ENCODE peak calls at places on chromosomes 6 and 20, in eight cellular contexts. A is left cardiac atrium; N is RCC 7860; J is Calu3; Q is CD8-positive, alpha-beta memory T cell; C is stimulated activated CD8-positive, alpha-beta memory T cell treated with anti-CD3 and anti-CD28 coated beads, Interleukin-4, amount 100 ng/mL, for 1 hour; T is iPS-NIHi11; V is GM12878. L is an unnamed sample.
A peak's percentile ranks its signal among the peaks of the same experiment; 100 is the strongest.

GRCh38 chr20:45965169-45966002 is 6.6 kb downstream of the ZNF335 start:
- DNase-seq in Q (no peak), A (no peak), J (no peak), C (no peak), V (no peak), N (no peak), T (no peak), L (no peak)

GRCh38 chr20:46023148-46023484 is 5.9 kb upstream of the SLC12A5 start:
- DNase-seq in Q (no peak), J (no peak), N (no peak), A (no peak), C (no peak), V (no peak), T (no peak), L (no peak)

GRCh38 chr6:2141644-2142290 is 103.6 kb downstream of the GMDS start:
- DNase-seq in J (no peak), Q (no peak), T (no peak), V (no peak), A (no peak), C (no peak), N (no peak), L (no peak)

GRCh38 chr6:93678841-93679454 is 259.6 kb upstream of the EPHA7 start:
- DNase-seq in J (no peak), T (no peak), C (no peak), V (no peak), N (no peak), A (no peak), Q (no peak), L (peak; percentile 13)

GRCh38 chr20:6704132-6704861 is 63.2 kb upstream of the BMP2 start:
- DNase-seq in J (peak; percentile 35), C (no peak), N (peak; percentile 94), V (no peak), T (no peak), A (no peak), Q (no peak), L (peak; percentile 99)

GRCh38 chr6:87702589-87702945 is 534 bp upstream of the AKIRIN2 start:
- DNase-seq in N (peak; percentile 58), J (no peak), C (no peak), Q (no peak), T (peak; percentile 39), V (no peak), A (no peak), L (peak; percentile 89)

GRCh38 chr6:166760288-166760687 is 133.2 kb upstream of the RPS6KA2 start:
- DNase-seq in C (no peak), N (no peak), V (no peak), Q (peak; percentile 33), J (no peak), A (no peak), T (no peak), L (no peak)

GRCh38 chr6:168648240-168648639 is 207.3 kb downstream of the SMOC2 start:
- DNase-seq in J (peak; percentile 79), A (no peak), V (no peak), T (peak; percentile 55), C (no peak), Q (no peak), N (no peak), L (no peak)

GRCh38 chr20:52586697-52587096 is 385.5 kb upstream of the TSHZ2 start:
- DNase-seq in T (no peak), C (no peak), Q (no peak), A (no peak), V (no peak), N (no peak), J (no peak), L (no peak)

GRCh38 chr20:44187054-44187762 is at the start of gene JPH2:
- DNase-seq in N (peak; percentile 63), Q (no peak), J (peak; percentile 44), C (no peak), A (peak; percentile 66), T (peak; percentile 66), V (no peak), L (peak; percentile 52)

GRCh38 chr6:38192486-38192885 is 373.0 kb downstream of the ZFAND3 start:
- DNase-seq in Q (no peak), N (no peak), J (no peak), C (no peak), V (no peak), A (no peak), T (no peak), L (no peak)

GRCh38 chr6:4185846-4186245 is 50.5 kb upstream of the ECI2 start:
- DNase-seq in Q (no peak), C (no peak), V (no peak), T (no peak), J (no peak), N (no peak), A (no peak), L (no peak)

GRCh38 chr6:17289491-17290106 is 8.4 kb downstream of the RBM24 start:
- DNase-seq in Q (no peak), J (no peak), A (peak; percentile 72), T (no peak), C (no peak), N (no peak), V (no peak), L (no peak)

GRCh38 chr20:16317445-16318362 is 255.5 kb downstream of the KIF16B start:
- DNase-seq in A (no peak), Q (no peak), T (no peak), N (no peak), V (peak; percentile 63), C (no peak), J (no peak), L (no peak)

GRCh38 chr6:5279891-5280338 is 18.6 kb downstream of the FARS2 start:
- DNase-seq in V (no peak), T (no peak), J (no peak), Q (no peak), C (no peak), A (no peak), N (no peak), L (no peak)

GRCh38 chr20:48186915-48187314 is 401.6 kb upstream of the SULF2 start:
- DNase-seq in Q (no peak), C (no peak), T (no peak), A (no peak), N (no peak), V (no peak), J (no peak), L (no peak)

GRCh38 chr20:25033250-25033940 is 24.5 kb downstream of the ACSS1 start:
- DNase-seq in A (peak; percentile 9), V (no peak), T (no peak), N (no peak), J (no peak), C (no peak), Q (no peak), L (no peak)

GRCh38 chr6:38973178-38974057 is 75.2 kb upstream of the GLP1R start:
- DNase-seq in J (peak; percentile 69), N (peak; percentile 38), C (no peak), V (peak; percentile 9), T (peak; percentile 47), Q (no peak), A (no peak), L (peak; percentile 87)

GRCh38 chr6:10529231-10529801 is 8.2 kb downstream of the GCNT2 start:
- DNase-seq in C (no peak), Q (no peak), J (peak; percentile 23), N (peak; percentile 89), T (no peak), V (no peak), A (no peak), L (peak; percentile 61)

GRCh38 chr20:63475209-63475608 is 2.8 kb upstream of the KCNQ2 start:
- DNase-seq in J (no peak), T (peak; percentile 88), A (no peak), C (no peak), V (no peak), N (no peak), Q (no peak), L (peak; percentile 10)

GRCh38 chr6:40695114-40695513 is 108.0 kb upstream of the LRFN2 start:
- DNase-seq in Q (no peak), A (no peak), J (no peak), T (peak; percentile 72), V (no peak), C (no peak), N (no peak), L (no peak)

GRCh38 chr20:58870293-58871014 is 17.9 kb downstream of the GNAS start:
- DNase-seq in T (peak; percentile 81), J (peak; percentile 91), N (peak; percentile 36), A (peak; percentile 76), V (no peak), C (no peak), Q (peak; percentile 43), L (peak; percentile 49)

GRCh38 chr20:37223053-37223452 is 38.6 kb downstream of the GHRH start:
- DNase-seq in J (no peak), Q (no peak), C (no peak), V (no peak), N (peak; percentile 50), T (no peak), A (no peak), L (peak; percentile 68)

GRCh38 chr6:166029506-166029905 is 138.1 kb downstream of the TBXT start:
- DNase-seq in N (no peak), T (no peak), J (no peak), C (no peak), Q (no peak), A (no peak), V (peak; percentile 8), L (no peak)